ENCODE peak calls at places on chromosomes 12 and 14, in seven cellular contexts. M is SK-N-SH, A is AG10803, Q is OCI-LY7, H is Caco-2, P is neuronal stem cell, C is tibial nerve. D is an unnamed sample.

GRCh38 chr12:116384629-116385485 is 107.4 kb upstream of the MED13L start:
- DNase-seq in M (no peak), A (peak), Q (peak), H (peak), P (no peak), C (no peak), D (no peak)

GRCh38 chr12:14403711-14404164 is 38.3 kb downstream of the ATF7IP start:
- DNase-seq in M (peak), A (peak), Q (peak), H (no peak), P (no peak), C (no peak), D (peak)

GRCh38 chr12:6056406-6057211 is 67.9 kb downstream of the VWF start:
- DNase-seq in M (peak), A (no peak), Q (peak), H (peak), P (no peak), C (no peak), D (peak)

GRCh38 chr14:31858868-31859267 is 218.2 kb upstream of the ARHGAP5 start:
- DNase-seq in M (no peak), A (no peak), Q (no peak), H (no peak), P (no peak), C (no peak), D (no peak)

GRCh38 chr12:28114488-28114887 is 75.8 kb upstream of the CCDC91 start:
- DNase-seq in M (no peak), A (peak), Q (no peak), H (no peak), P (no peak), C (no peak), D (no peak)

GRCh38 chr14:102748806-102749205 is 28.4 kb upstream of the TRAF3 start:
- DNase-seq in M (no peak), A (no peak), Q (no peak), H (no peak), P (no peak), C (no peak), D (no peak)

GRCh38 chr12:95943231-95943842 is at the start of gene AMDHD1:
- DNase-seq in M (peak), A (peak), Q (peak), H (peak), P (peak), C (no peak), D (peak)

GRCh38 chr12:75974323-75975273 is 57.0 kb downstream of the PHLDA1 start:
- DNase-seq in M (no peak), A (no peak), Q (peak), H (no peak), P (no peak), C (no peak), D (peak)

GRCh38 chr12:120093592-120094355 is 22.8 kb downstream of the RAB35 start:
- DNase-seq in M (peak), A (no peak), Q (no peak), H (no peak), P (no peak), C (no peak), D (no peak)

GRCh38 chr14:91258021-91258618 is 13.6 kb upstream of the GPR68 start:
- DNase-seq in M (no peak), A (peak), Q (no peak), H (no peak), P (no peak), C (no peak), D (no peak)

GRCh38 chr12:92431146-92431545 is 271.6 kb upstream of the PLEKHG7 start:
- DNase-seq in M (no peak), A (no peak), Q (peak), H (peak), P (no peak), C (no peak), D (peak)

GRCh38 chr12:30939234-30939633 is 12.7 kb downstream of the TSPAN11 start:
- DNase-seq in M (no peak), A (no peak), Q (no peak), H (no peak), P (no peak), C (no peak), D (no peak)

GRCh38 chr12:40969796-40970195 is 218.3 kb upstream of the PDZRN4 start:
- DNase-seq in M (no peak), A (no peak), Q (no peak), H (no peak), P (no peak), C (no peak), D (peak)

GRCh38 chr12:102629262-102629888 is 149.0 kb upstream of the IGF1 start:
- DNase-seq in M (no peak), A (peak), Q (no peak), H (no peak), P (no peak), C (no peak), D (no peak)

GRCh38 chr12:68237523-68238070 is 12.0 kb upstream of the IL26 start:
- DNase-seq in M (no peak), A (peak), Q (no peak), H (no peak), P (no peak), C (no peak), D (no peak)

GRCh38 chr14:35414365-35414764 is 9.8 kb upstream of the NFKBIA start:
- DNase-seq in M (no peak), A (peak), Q (no peak), H (no peak), P (no peak), C (no peak), D (no peak)

GRCh38 chr12:89657739-89658138 is 50.9 kb downstream of the ATP2B1 start:
- DNase-seq in M (no peak), A (no peak), Q (no peak), H (no peak), P (no peak), C (no peak), D (no peak)

GRCh38 chr12:28710882-28711281 is 438.2 kb upstream of the FAR2 start:
- DNase-seq in M (no peak), A (peak), Q (no peak), H (no peak), P (no peak), C (no peak), D (no peak)

GRCh38 chr12:118404876-118405521 is 28.6 kb downstream of the SUDS3 start:
- DNase-seq in M (peak), A (peak), Q (peak), H (peak), P (peak), C (peak), D (peak)

GRCh38 chr12:94174576-94174975 is 26.2 kb downstream of the PLXNC1 start:
- DNase-seq in M (no peak), A (no peak), Q (peak), H (no peak), P (no peak), C (no peak), D (no peak)

GRCh38 chr12:71174146-71174545 is 16.3 kb upstream of the TSPAN8 start:
- DNase-seq in M (no peak), A (no peak), Q (no peak), H (no peak), P (no peak), C (no peak), D (no peak)

GRCh38 chr12:47270782-47271664 is 191.3 kb upstream of the AMIGO2 start:
- DNase-seq in M (no peak), A (peak), Q (no peak), H (no peak), P (no peak), C (no peak), D (no peak)

GRCh38 chr14:34301107-34301734 is 160.8 kb downstream of the SPTSSA start:
- DNase-seq in M (peak), A (peak), Q (peak), H (peak), P (peak), C (no peak), D (peak)

GRCh38 chr12:26701604-26702215 is 131.3 kb downstream of the ITPR2 start:
- DNase-seq in M (peak), A (peak), Q (peak), H (peak), P (peak), C (no peak), D (no peak)

GRCh38 chr14:38536376-38537038 is 280.6 kb upstream of the CLEC14A start:
- DNase-seq in M (no peak), A (peak), Q (no peak), H (no peak), P (no peak), C (no peak), D (no peak)

GRCh38 chr12:51132693-51133092 is 40.2 kb downstream of the TFCP2 start:
- DNase-seq in M (no peak), A (peak), Q (no peak), H (no peak), P (no peak), C (no peak), D (peak)

GRCh38 chr12:57049890-57050289 is at the start of gene MYO1A:
- DNase-seq in M (no peak), A (no peak), Q (no peak), H (peak), P (peak), C (no peak), D (peak)

GRCh38 chr12:105212431-105212830 is 23.5 kb downstream of the APPL2 start:
- DNase-seq in M (no peak), A (peak), Q (no peak), H (no peak), P (no peak), C (no peak), D (no peak)

GRCh38 chr12:100919116-100919515 is 124.5 kb downstream of the ANO4 start:
- DNase-seq in M (no peak), A (peak), Q (no peak), H (no peak), P (no peak), C (no peak), D (peak)

GRCh38 chr12:68264864-68265256 is 11.5 kb upstream of the IL22 start:
- DNase-seq in M (no peak), A (peak), Q (no peak), H (no peak), P (no peak), C (no peak), D (no peak)

GRCh38 chr14:63981569-63981968 is 128.8 kb downstream of the SYNE2 start:
- DNase-seq in M (no peak), A (no peak), Q (no peak), H (no peak), P (no peak), C (no peak), D (no peak)

GRCh38 chr12:102496571-102496970 is 16.2 kb upstream of the IGF1 start:
- DNase-seq in M (no peak), A (peak), Q (no peak), H (no peak), P (no peak), C (no peak), D (no peak)

GRCh38 chr12:51895378-51896135 is 7.7 kb downstream of the ANKRD33 start:
- DNase-seq in M (peak), A (no peak), Q (no peak), H (no peak), P (no peak), C (no peak), D (no peak)

GRCh38 chr14:80109055-80109454 is 102.2 kb downstream of the DIO2 start:
- DNase-seq in M (no peak), A (no peak), Q (no peak), H (no peak), P (no peak), C (no peak), D (no peak)

GRCh38 chr12:28742791-28743190 is 406.3 kb upstream of the FAR2 start:
- DNase-seq in M (no peak), A (no peak), Q (no peak), H (no peak), P (no peak), C (no peak), D (no peak)

GRCh38 chr14:22164616-22165015 is 424.4 kb downstream of the DAD1 start:
- DNase-seq in M (no peak), A (no peak), Q (no peak), H (no peak), P (no peak), C (no peak), D (no peak)

GRCh38 chr14:22163051-22163450 is 426.0 kb downstream of the DAD1 start:
- DNase-seq in M (no peak), A (no peak), Q (peak), H (no peak), P (no peak), C (no peak), D (peak)

DNA sequence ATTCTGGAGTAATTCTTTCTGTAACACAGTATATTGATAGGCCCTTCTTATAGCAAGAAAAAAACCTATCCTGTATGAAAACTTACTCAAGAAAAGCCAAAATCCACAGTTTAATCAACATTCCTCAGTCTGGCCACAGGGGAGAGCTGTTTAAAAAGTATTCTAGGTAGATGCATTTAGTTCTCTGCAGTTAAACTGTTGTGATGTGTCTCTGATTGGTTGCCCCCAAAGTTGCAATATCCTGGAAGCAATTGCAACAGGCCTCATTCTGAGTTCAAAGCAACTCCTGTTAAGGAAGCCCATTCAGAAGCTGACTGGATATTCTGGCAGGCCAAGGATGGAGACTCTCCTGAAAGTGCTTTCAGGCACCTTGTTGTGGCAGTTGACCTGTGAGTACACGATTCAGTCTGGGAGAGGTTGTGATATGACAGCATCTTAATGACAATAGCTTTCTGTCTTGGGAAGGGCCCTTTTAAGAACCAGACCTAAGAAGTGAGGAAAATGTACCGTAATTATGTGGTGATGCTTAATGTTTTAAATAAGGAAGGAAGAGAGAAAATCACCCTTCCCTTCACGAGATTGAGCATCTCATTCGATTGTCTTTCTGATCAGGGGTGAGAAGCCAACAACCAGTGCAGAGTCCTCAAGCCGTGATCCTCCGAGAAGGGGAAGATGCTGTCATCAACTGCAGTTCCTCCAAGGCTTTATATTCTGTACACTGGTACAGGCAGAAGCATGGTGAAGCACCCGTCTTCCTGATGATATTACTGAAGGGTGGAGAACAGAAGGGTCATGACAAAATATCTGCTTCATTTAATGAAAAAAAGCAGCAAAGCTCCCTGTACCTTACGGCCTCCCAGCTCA is 420.7 kb downstream of the DAD1 start:
- DNase-seq in M (no peak), A (no peak), Q (peak), H (peak), P (no peak), C (no peak), D (no peak)
- H3K4me3 ChIP-seq in M (no peak), A (no peak), Q (no peak), H (no peak), P (no peak), C (no peak), D (no peak)

GRCh38 chr12:90953956-90954421 is 987 bp downstream of the CCER1 start:
- DNase-seq in M (no peak), A (no peak), Q (peak), H (no peak), P (no peak), C (no peak), D (peak)

GRCh38 chr12:90958995-90959394 is 4.0 kb upstream of the CCER1 start:
- DNase-seq in M (no peak), A (peak), Q (no peak), H (no peak), P (no peak), C (no peak), D (no peak)

GRCh38 chr12:90951418-90952110 is 3.4 kb downstream of the CCER1 start:
- DNase-seq in M (no peak), A (no peak), Q (no peak), H (no peak), P (no peak), C (no peak), D (no peak)

GRCh38 chr12:90954428-90954827 is 548 bp downstream of the CCER1 start:
- DNase-seq in M (no peak), A (no peak), Q (no peak), H (no peak), P (no peak), C (no peak), D (no peak)

DNA sequence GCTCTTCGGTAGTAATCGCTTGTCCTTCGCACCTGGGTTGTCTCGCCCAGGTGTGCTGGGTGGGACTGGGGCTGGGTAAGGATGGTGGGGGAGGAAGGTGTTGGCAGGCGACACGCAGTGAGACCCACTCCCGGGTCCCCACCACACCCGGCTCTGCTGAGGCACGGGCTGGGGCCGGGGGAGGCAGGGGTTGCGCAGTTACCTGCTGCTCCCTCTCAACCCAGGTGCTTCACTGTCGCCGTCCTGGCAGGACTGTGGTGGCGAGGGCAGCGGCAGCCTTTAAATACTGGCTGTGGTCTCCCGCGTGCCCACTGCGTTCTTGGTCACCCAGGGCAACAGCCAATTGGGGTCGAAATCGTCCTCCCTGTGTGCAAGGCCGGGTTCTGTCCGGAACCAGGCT is at the start of gene CCER1:
- DNase-seq in M (peak), A (no peak), Q (no peak), H (no peak), P (no peak), C (no peak), D (no peak)
- H3K4me3 ChIP-seq in M (no peak), A (no peak), Q (no peak), H (no peak), P (no peak), C (no peak), D (no peak)

DNA sequence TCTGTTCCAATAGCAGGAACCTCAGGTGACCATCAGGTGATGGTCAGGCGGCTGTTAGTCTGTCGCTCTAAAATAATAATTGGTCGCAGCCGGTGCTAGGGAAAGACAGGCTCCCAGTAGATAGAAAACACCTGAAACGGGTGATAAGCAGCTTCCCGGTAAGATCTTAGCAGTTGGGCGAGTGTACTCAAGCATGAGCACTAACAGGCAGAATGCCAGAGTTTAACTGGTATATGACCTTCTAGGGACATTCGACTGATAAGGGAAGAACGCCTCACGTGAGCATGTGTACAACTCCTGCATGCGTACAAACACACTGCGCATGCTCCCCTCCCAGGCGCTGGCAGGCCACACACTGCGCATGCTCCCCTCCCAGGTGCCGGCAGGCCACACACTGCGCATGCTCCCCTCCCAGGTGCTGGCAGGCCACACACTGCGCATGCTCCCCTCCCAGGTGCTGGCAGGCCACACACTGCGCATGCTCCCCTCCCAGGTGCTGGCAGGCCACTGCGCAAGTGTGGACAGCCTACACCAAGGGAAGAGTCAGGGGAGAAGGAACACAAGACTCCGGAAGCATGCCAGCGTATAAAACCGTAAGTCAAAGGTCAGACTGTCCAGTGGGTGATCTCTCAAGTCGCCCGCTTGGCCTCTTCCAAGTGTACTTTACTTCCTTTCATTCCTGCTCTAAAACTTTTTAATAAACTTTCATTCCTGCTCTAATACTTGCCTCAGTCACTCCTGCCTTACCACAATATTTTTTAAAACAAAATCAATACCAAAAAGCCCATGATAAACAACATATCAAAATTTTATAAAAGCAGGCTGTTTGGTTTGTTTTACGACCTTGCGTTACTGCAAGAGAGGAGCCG is 24.5 kb downstream of the GPRC5D start:
- DNase-seq in M (peak), A (peak), Q (no peak), H (peak), P (no peak), C (peak), D (no peak)
- H3K4me3 ChIP-seq in M (peak), A (peak), Q (no peak), H (peak), P (no peak), C (no peak), D (no peak)

GRCh38 chr14:99190696-99191662 is 81.0 kb downstream of the BCL11B start:
- DNase-seq in M (no peak), A (no peak), Q (no peak), H (no peak), P (no peak), C (no peak), D (no peak)
- H3K4me3 ChIP-seq in M (no peak), A (peak), Q (no peak), H (no peak), P (no peak), C (peak), D (no peak)

DNA sequence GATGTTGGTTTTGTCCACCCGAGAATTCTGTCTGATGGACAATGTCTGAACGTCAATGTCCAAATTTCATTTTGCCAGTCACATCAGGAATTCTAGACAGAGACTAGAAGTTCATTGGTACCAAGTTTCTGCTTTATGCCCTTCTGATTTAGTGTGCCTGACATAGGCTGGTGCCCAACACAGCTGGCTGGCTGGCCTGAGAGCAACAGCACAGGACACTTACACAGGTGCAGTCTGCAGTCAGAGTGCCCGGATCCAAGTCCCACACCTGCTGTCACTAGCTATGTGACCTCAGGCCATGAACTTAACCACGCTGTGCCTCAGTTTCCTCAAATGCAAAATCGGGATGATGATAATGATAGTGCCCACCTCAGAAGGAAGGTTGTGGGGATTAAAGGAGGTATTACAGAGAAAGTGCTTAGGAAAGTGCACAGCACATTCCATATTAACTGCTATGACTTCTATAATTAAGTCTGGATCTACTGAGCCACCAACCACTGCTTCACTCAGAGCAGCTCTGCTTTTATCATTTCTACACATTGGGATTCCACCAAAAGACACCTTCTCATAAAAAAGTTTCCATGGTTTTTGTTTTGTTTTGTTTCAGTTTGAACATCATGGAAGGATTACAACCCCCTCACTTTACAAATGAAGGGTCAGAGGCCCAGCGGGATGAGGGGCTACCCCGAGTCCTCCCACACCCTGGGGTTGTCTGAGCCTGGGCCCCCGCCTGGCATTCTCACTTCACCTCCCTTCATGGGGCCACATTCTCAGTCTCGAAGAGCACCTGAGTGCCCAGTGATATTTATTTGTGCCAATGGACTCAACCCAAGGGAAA is 168.8 kb upstream of the BCL2L14 start:
- DNase-seq in M (no peak), A (no peak), Q (no peak), H (no peak), P (no peak), C (no peak), D (no peak)
- H3K4me3 ChIP-seq in M (no peak), A (no peak), Q (no peak), H (no peak), P (no peak), C (no peak), D (no peak)